ENCODE peak calls at places on chromosomes 1 and 21, in five cellular contexts. F, I, Y, C and N are unnamed samples.

GRCh38 chr1:226990133-226990716 is 50.1 kb downstream of the COQ8A start:
- DNase-seq in C (no peak), I (peak), F (no peak), Y (peak), N (peak)

GRCh38 chr21:41369105-41369914 is 7.5 kb downstream of the MX2 start:
- DNase-seq in C (peak), I (peak), Y (peak), F (peak), N (no peak)

GRCh38 chr1:202982715-202983435 is 15.8 kb upstream of the CYB5R1 start:
- DNase-seq in C (no peak), I (no peak), Y (no peak), F (no peak), N (no peak)

GRCh38 chr1:171983584-171983983 is 142.3 kb downstream of the DNM3 start:
- DNase-seq in F (peak), I (no peak), Y (no peak), C (no peak), N (no peak)

GRCh38 chr1:199612976-199613774 is 414.3 kb upstream of the NR5A2 start:
- DNase-seq in C (no peak), Y (no peak), F (peak), I (no peak), N (no peak)

GRCh38 chr1:156860639-156861423 is at the start of gene NTRK1:
- DNase-seq in I (peak), F (peak), C (peak), Y (peak), N (no peak)

GRCh38 chr1:41371630-41372599 is 10.7 kb downstream of the FOXO6 start:
- DNase-seq in F (peak), I (no peak), C (no peak), Y (no peak), N (no peak)

GRCh38 chr1:39195166-39196111 is 9.1 kb upstream of the MACF1 start:
- DNase-seq in Y (no peak), C (no peak), F (no peak), I (no peak), N (no peak)

GRCh38 chr1:90810006-90810405 is 92.9 kb upstream of the BARHL2 start:
- DNase-seq in Y (no peak), I (no peak), C (no peak), F (no peak), N (no peak)

GRCh38 chr1:58477390-58477789 is 69.1 kb downstream of the OMA1 start:
- DNase-seq in F (no peak), Y (no peak), C (no peak), I (no peak), N (no peak)

GRCh38 chr1:182080040-182080439 is 18.5 kb upstream of the ZNF648 start:
- DNase-seq in Y (no peak), I (no peak), F (no peak), C (no peak), N (no peak)

GRCh38 chr1:178397678-178398077 is 99.1 kb downstream of the CLEC20A start:
- DNase-seq in F (no peak), I (no peak), C (no peak), Y (no peak), N (no peak)

GRCh38 chr1:43147625-43148319 is 24.3 kb downstream of the EBNA1BP2 start:
- DNase-seq in I (no peak), C (no peak), Y (peak), F (no peak), N (no peak)

GRCh38 chr1:41274827-41275519 is 32.9 kb upstream of the SCMH1 start:
- DNase-seq in Y (no peak), C (no peak), I (no peak), F (no peak), N (no peak)